ENCODE peak calls at places on chromosomes 13 and 19, in seven cellular contexts. J is MM.1S; O is colonic mucosa; D is stimulated activated CD4-positive, alpha-beta T cell treated with anti-CD3 and anti-CD28 coated beads, Interleukin-2, amount 100 ng/mL, for 48 hours; A is stimulated activated CD8-positive, alpha-beta memory T cell treated with anti-CD3 and anti-CD28 coated beads, Interleukin-4, amount 100 ng/mL, for 24 hours; N is heart right ventricle; R is activated CD4-positive, CD25-positive, alpha-beta regulatory T cell treated with anti-CD3 and anti-CD28 coated beads, Interleukin-2, amount 50 U/mL, for 16 hours. Q is an unnamed sample.

GRCh38 chr13:50340566-50341287 is 325.5 kb downstream of the KCNRG start:
- DNase-seq in D (no peak), N (no peak), A (no peak), O (no peak), J (no peak), R (no peak), Q (no peak)

GRCh38 chr19:2423913-2424685 is 3.3 kb downstream of the TIMM13 start:
- DNase-seq in A (no peak), R (no peak), J (no peak), D (no peak), N (no peak), O (no peak), Q (no peak)

GRCh38 chr13:49759503-49759902 is 33.0 kb downstream of the KPNA3 start:
- DNase-seq in A (no peak), O (no peak), J (no peak), D (no peak), N (no peak), R (no peak), Q (no peak)

GRCh38 chr13:36819811-36820140 is 754 bp downstream of the RFXAP start:
- DNase-seq in N (peak), R (no peak), A (no peak), J (no peak), D (peak), O (no peak), Q (peak)

GRCh38 chr19:16896913-16897571 is 8.2 kb downstream of the F2RL3 start:
- DNase-seq in A (peak), N (peak), O (peak), D (peak), R (peak), J (peak), Q (peak)

GRCh38 chr19:30678168-30678567 is 306.0 kb downstream of the ZNF536 start:
- DNase-seq in N (no peak), D (no peak), J (no peak), A (no peak), O (no peak), R (no peak), Q (no peak)

GRCh38 chr13:71515639-71516038 is 351.4 kb downstream of the DACH1 start:
- DNase-seq in D (no peak), J (no peak), O (no peak), R (no peak), N (no peak), A (no peak), Q (no peak)

GRCh38 chr13:84481958-84482357 is 599.7 kb upstream of the SLITRK1 start:
- DNase-seq in J (no peak), O (no peak), A (no peak), N (no peak), D (no peak), R (no peak), Q (no peak)

GRCh38 chr13:50080158-50080855 is 65.1 kb downstream of the KCNRG start:
- DNase-seq in R (peak), J (peak), D (peak), O (peak), N (no peak), A (no peak), Q (no peak)

GRCh38 chr19:57559008-57559403 is 657 bp downstream of the ZNF550 start:
- DNase-seq in J (peak), A (no peak), R (no peak), O (peak), D (peak), N (peak), Q (no peak)

GRCh38 chr13:29497137-29497654 is 98.3 kb downstream of the SLC7A1 start:
- DNase-seq in R (no peak), D (no peak), O (no peak), A (no peak), J (no peak), N (peak), Q (no peak)

Q was measured in GM19239.